ENCODE peak calls at places on chromosomes 13 and 19, in ten cellular contexts. N is tibial nerve, R is fibroblast of lung, K is IMR-90, D is heart right ventricle, L is cardiac fibroblast, X is psoas muscle, O is A549, T is prostate gland, G is uterus. Y is an unnamed sample.

GRCh38 chr13:46749951-46750350 is 47.0 kb downstream of the ESD start:
- DNase-seq in G (no peak), R (no peak), X (no peak), D (no peak), T (no peak), O (no peak), K (peak; percentile 22), N (no peak), L (peak; percentile 36), Y (no peak)

GRCh38 chr19:7801020-7801570 is 28.9 kb upstream of the EVI5L start:
- DNase-seq in D (no peak), G (no peak), L (no peak), N (no peak), X (no peak), O (no peak), K (no peak), T (no peak), R (no peak), Y (peak; percentile 12)

GRCh38 chr13:73618275-73618865 is 515.8 kb downstream of the KLF12 start:
- DNase-seq in L (no peak), T (no peak), G (no peak), O (peak; percentile 24), K (no peak), D (no peak), N (no peak), R (no peak), X (no peak), Y (no peak)

GRCh38 chr19:21202865-21203494 is 61.1 kb downstream of the ZNF431 start:
- DNase-seq in R (peak; percentile 15), K (peak; percentile 14), X (no peak), D (no peak), T (peak; percentile 17), L (peak; percentile 47), G (no peak), O (peak; percentile 9), N (no peak), Y (peak; percentile 41)

GRCh38 chr19:49489601-49490167 is 2.3 kb downstream of the RPL13A start:
- DNase-seq in G (no peak), R (no peak), N (no peak), D (no peak), T (no peak), X (no peak), L (no peak), O (peak; percentile 78), K (no peak), Y (peak; percentile 52)

GRCh38 chr19:12364391-12365093 is 941 bp downstream of the ZNF442 start:
- DNase-seq in T (peak; percentile 6), N (no peak), O (no peak), G (peak; percentile 16), K (peak; percentile 4), X (no peak), D (peak; percentile 13), R (peak; percentile 6), L (peak; percentile 24), Y (peak; percentile 7)

GRCh38 chr19:45823182-45823581 is 8.1 kb upstream of the RSPH6A start:
- DNase-seq in R (no peak), K (no peak), G (no peak), X (no peak), N (no peak), L (no peak), T (no peak), D (no peak), O (no peak), Y (no peak)

GRCh38 chr13:109938255-109938936 is 152.0 kb upstream of the IRS2 start:
- DNase-seq in K (peak; percentile 93), N (no peak), R (peak; percentile 77), D (no peak), X (no peak), O (no peak), L (peak; percentile 92), T (no peak), G (peak; percentile 19), Y (peak; percentile 96)

GRCh38 chr13:74288361-74288911 is 154.2 kb upstream of the KLF12 start:
- DNase-seq in N (no peak), T (peak; percentile 21), G (peak; percentile 25), K (no peak), X (peak; percentile 32), O (no peak), D (peak; percentile 35), L (peak; percentile 12), R (peak; percentile 14), Y (no peak)

GRCh38 chr19:2703077-2703437 is 563 bp upstream of the GNG7 start:
- DNase-seq in G (no peak), R (no peak), D (no peak), T (no peak), O (no peak), L (no peak), X (no peak), K (no peak), N (no peak), Y (no peak)

GRCh38 chr19:2702170-2703076 is at the start of gene GNG7:
- DNase-seq in L (peak; percentile 72), N (peak; percentile 84), X (peak; percentile 94), G (peak; percentile 92), T (peak; percentile 93), D (peak; percentile 96), O (peak; percentile 83), K (peak; percentile 61), R (peak; percentile 79), Y (peak; percentile 70)

GRCh38 chr19:2701361-2702169 is 929 bp downstream of the GNG7 start:
- DNase-seq in G (no peak), X (no peak), D (no peak), O (no peak), L (no peak), T (no peak), N (no peak), K (no peak), R (no peak), Y (no peak)

GRCh38 chr19:2699413-2700142 is 2.9 kb downstream of the GNG7 start:
- DNase-seq in D (no peak), N (no peak), O (no peak), L (no peak), T (no peak), K (no peak), R (no peak), X (no peak), G (no peak), Y (no peak)

GRCh38 chr19:2700660-2701360 is 1.7 kb downstream of the GNG7 start:
- DNase-seq in G (no peak), N (no peak), R (no peak), D (no peak), L (no peak), X (no peak), O (no peak), K (no peak), T (no peak), Y (no peak)
- H3K4me3 ChIP-seq in G (no peak overlapping the region), N (no peak overlapping the region), R (no peak overlapping the region), D (no peak overlapping the region), L (no peak overlapping the region), X (no peak overlapping the region), O (no peak overlapping the region), K (no peak overlapping the region), T (no peak overlapping the region), Y (no peak overlapping the region)

GRCh38 chr13:42099962-42100675 is 51.7 kb downstream of the DGKH start:
- DNase-seq in R (no peak), K (no peak), X (no peak), G (no peak), N (no peak), D (no peak), T (no peak), O (no peak), L (no peak), Y (no peak)

GRCh38 chr13:42102961-42103688 is 54.7 kb downstream of the DGKH start:
- DNase-seq in G (no peak), T (no peak), K (peak; percentile 57), N (no peak), O (no peak), D (no peak), L (peak; percentile 36), X (no peak), R (peak; percentile 11), Y (peak; percentile 75)

GRCh38 chr13:42107006-42107405 is 58.6 kb downstream of the DGKH start:
- DNase-seq in O (no peak), L (no peak), G (no peak), T (no peak), D (no peak), N (no peak), K (no peak), X (no peak), R (no peak), Y (no peak)

DNA sequence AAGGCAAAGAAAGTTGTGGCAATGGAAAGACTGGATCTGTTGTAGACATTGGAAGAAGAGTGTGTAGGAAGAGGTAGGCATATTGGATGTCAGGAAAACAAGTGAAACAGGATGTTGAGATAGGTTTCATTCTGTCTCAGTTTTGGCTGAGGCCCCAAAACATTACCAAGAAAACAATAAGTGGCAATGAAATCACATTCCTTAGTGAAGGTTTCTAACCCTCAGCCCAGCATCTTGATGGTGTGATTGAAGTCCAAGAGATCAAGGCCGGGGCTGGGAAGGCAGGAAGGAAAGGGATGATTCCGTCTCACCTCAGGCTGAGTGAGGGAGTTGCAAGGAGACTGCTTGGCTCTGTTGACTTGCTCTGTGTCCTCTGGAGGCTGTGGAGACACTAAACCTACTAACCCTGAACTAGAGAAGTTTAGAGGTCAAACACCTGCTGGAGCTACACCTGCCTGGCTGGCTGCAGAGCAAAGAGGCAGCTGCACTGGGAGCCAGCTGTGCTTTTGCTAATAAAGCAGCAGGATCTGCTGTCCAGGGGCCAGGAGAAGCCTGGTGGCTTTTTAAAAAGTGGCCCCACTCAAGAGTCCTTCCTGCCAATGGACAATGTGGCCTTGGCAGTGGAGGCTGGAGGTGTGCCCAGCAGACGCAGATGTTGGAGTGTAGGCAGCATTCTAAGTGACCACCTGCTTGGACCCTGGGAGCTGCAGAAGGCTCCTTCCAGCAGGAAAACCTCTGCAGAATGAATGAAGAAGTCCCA is 53.6 kb downstream of the DGKH start:
- DNase-seq in R (no peak), X (no peak), K (no peak), G (no peak), L (peak; percentile 28), D (peak; percentile 24), T (no peak), O (no peak), N (no peak), Y (no peak)
- TF ChIP-seq CTCF in R (no peak), X (no peak), K (no peak), G (no peak), L (no peak), D (no peak), T (no peak), O (no peak), N (no peak), Y (no peak)

GRCh38 chr13:92768592-92768991 is 458.0 kb upstream of the GPC6 start:
- DNase-seq in K (no peak), N (no peak), G (no peak), D (no peak), L (no peak), O (no peak), X (no peak), T (no peak), R (no peak), Y (no peak)
- H3K4me3 ChIP-seq in K (no peak overlapping the region), N (no peak overlapping the region), G (no peak overlapping the region), D (no peak overlapping the region), L (no peak overlapping the region), O (no peak overlapping the region), X (no peak overlapping the region), T (no peak overlapping the region), R (no peak overlapping the region), Y (no peak overlapping the region)

DNA sequence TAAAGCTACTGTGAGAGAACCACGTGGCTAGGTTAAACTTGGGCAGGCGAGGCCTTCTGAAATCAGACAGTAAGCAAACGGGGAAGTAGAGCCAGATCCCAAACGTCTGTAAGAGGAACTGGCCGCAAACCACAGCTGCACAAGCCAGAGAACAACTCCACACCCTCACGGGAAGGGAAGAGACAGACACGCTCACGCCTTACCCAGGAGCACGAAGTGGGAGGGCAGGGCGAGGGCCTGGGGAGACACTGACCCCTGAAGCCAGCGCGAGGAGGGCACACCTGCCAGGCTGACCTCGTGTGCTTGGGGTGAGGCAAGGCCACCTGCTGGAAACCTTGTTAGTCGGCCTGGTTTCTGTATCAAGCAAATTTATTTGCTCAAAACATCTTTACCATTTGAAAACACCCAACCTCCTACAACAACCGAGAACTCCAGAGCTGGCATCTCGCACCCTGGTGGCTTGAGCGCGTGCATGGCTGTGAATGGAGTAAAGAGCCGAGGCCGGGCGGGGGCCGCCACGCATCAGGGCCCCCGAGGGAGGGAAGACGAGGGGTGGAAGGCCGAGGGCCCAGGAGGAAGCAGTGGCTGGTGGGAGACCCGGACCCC is 7.3 kb downstream of the POLR2E start:
- DNase-seq in D (no peak), K (no peak), N (no peak), L (no peak), R (no peak), G (no peak), T (no peak), X (no peak), O (no peak), Y (no peak)
- TF ChIP-seq CTCF in D (no peak), K (no peak), N (peak; percentile 11), L (no peak), R (no peak), G (no peak), T (no peak), X (no peak), O (no peak), Y (no peak)